ENCODE peak calls at places on chromosome 13, in five cellular contexts. Z, N, M, U and B are unnamed samples. For H3K9me2, the result is how much of the 10 kb centered on the place peaks cover.

GRCh38 chr13:48223016-48223385 is 10.0 kb upstream of the ITM2B start:
- DNase-seq in U (no peak), M (no peak), N (no peak), Z (no peak), B (no peak)

GRCh38 chr13:60811581-60811980 is 414.6 kb downstream of the TDRD3 start:
- DNase-seq in Z (no peak), U (no peak), M (no peak), N (no peak), B (no peak)

GRCh38 chr13:27977476-27978300 is 8.6 kb upstream of the CDX2 start:
- DNase-seq in N (no peak), U (no peak), Z (no peak), M (no peak), B (peak)

GRCh38 chr13:111006508-111007031 is 91.7 kb upstream of the ANKRD10 start:
- DNase-seq in Z (no peak), N (no peak), M (no peak), U (no peak), B (peak)

GRCh38 chr13:46109451-46109850 is 4.6 kb upstream of the CPB2 start:
- DNase-seq in Z (no peak), N (no peak), M (no peak), U (no peak), B (no peak)

GRCh38 chr13:97753269-97753668 is 200.2 kb upstream of the IPO5 start:
- DNase-seq in U (no peak), M (no peak), N (no peak), Z (no peak), B (no peak)

GRCh38 chr13:50130686-50131051 is 115.4 kb downstream of the KCNRG start:
- DNase-seq in Z (peak), U (peak), M (no peak), N (peak), B (peak)

GRCh38 chr13:78978381-78978998 is 319.5 kb upstream of the OBI1 start:
- DNase-seq in U (peak), M (peak), N (peak), Z (peak), B (peak)

GRCh38 chr13:48624858-48625257 is 28.9 kb upstream of the CYSLTR2 start:
- DNase-seq in Z (no peak), U (no peak), N (no peak), M (no peak), B (no peak)

GRCh38 chr13:101267656-101268055 is 148.7 kb downstream of the NALCN start:
- DNase-seq in U (no peak), Z (no peak), M (no peak), N (peak), B (peak)

GRCh38 chr13:27296496-27296895 is 25.9 kb downstream of the RASL11A start:
- DNase-seq in N (no peak), M (no peak), U (no peak), Z (no peak), B (no peak)

GRCh38 chr13:20908714-20909497 is 6.4 kb upstream of the XPO4 start:
- DNase-seq in M (no peak), N (no peak), U (no peak), Z (no peak), B (no peak)

GRCh38 chr13:112729408-112729807 is 39.6 kb downstream of the ATP11A start:
- DNase-seq in U (no peak), M (no peak), Z (no peak), N (no peak), B (no peak)

GRCh38 chr13:82772802-82773201 is 1109.5 kb downstream of the SLITRK1 start:
- DNase-seq in U (no peak), N (peak), Z (no peak), M (no peak), B (peak)

GRCh38 chr13:73708393-73708985 is 425.7 kb downstream of the KLF12 start:
- DNase-seq in N (peak), M (peak), Z (peak), U (peak), B (peak)

GRCh38 chr13:32587774-32588165 is 1.5 kb downstream of the PDS5B start:
- DNase-seq in U (peak), M (no peak), Z (no peak), N (peak), B (peak)

GRCh38 chr13:110949628-110950027 is 34.8 kb upstream of the ANKRD10 start:
- DNase-seq in Z (no peak), N (no peak), U (no peak), M (no peak), B (peak)

GRCh38 chr13:111967572-111968201 is 99.3 kb upstream of the SOX1 start:
- DNase-seq in U (no peak), Z (no peak), M (no peak), N (no peak), B (no peak)

GRCh38 chr13:92734068-92734467 is 492.5 kb upstream of the GPC6 start:
- DNase-seq in N (no peak), Z (peak), M (no peak), U (no peak), B (no peak)

GRCh38 chr13:31538067-31539042 is 201.0 kb upstream of the RXFP2 start:
- DNase-seq in N (peak), U (no peak), M (peak), Z (peak), B (peak)

GRCh38 chr13:30038884-30039283 is 188.5 kb upstream of the UBL3 start:
- DNase-seq in M (no peak), N (no peak), Z (no peak), U (no peak), B (peak)

GRCh38 chr13:62799931-62800436 is 1384.3 kb upstream of the PCDH20 start:
- DNase-seq in Z (no peak), U (no peak), N (no peak), M (no peak), B (no peak)

GRCh38 chr13:95201814-95202521 is 99.3 kb downstream of the ABCC4 start:
- DNase-seq in M (no peak), U (no peak), Z (peak), N (no peak), B (no peak)

GRCh38 chr13:111046590-111047141 is 68.4 kb upstream of the ARHGEF7 start:
- DNase-seq in Z (no peak), U (peak), N (no peak), M (no peak), B (peak)

GRCh38 chr13:72062566-72062965 is 195.6 kb upstream of the DACH1 start:
- DNase-seq in M (no peak), U (peak), N (peak), Z (no peak), B (no peak)

GRCh38 chr13:30002577-30002976 is 152.2 kb upstream of the UBL3 start:
- DNase-seq in N (peak), U (no peak), M (no peak), Z (no peak), B (peak)

GRCh38 chr13:113922412-113923118 is 51.3 kb downstream of the C13orf46 start:
- DNase-seq in N (no peak), Z (no peak), U (no peak), M (no peak), B (peak)

GRCh38 chr13:43258771-43259170 is 235.4 kb downstream of the DNAJC15 start:
- DNase-seq in Z (no peak), M (no peak), N (peak), U (no peak), B (peak)

DNA sequence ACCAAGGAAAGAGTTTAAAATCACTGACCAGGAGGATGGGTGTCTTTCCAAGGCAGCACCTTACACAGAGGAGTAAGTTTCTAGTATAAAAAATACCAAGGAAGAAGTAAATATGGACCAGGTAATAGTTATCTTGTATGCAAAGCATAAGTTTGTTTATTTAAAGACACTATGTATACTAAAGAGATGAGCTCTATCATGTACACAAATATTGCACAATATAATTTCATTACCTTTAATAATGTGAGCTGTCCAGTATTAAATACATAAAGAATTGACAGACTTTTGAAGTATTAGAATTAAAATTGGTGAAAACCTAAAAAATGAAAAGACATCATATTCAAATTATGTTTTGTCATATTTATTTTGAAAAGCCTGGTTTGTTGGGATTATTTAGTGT is 322.0 kb upstream of the MIR17HG start:
- DNase-seq in M (no peak), N (no peak), Z (no peak), U (no peak), B (no peak)
- H3K27ac ChIP-seq in M (no peak), N (no peak), Z (no peak), U (no peak), B (no peak)

DNA sequence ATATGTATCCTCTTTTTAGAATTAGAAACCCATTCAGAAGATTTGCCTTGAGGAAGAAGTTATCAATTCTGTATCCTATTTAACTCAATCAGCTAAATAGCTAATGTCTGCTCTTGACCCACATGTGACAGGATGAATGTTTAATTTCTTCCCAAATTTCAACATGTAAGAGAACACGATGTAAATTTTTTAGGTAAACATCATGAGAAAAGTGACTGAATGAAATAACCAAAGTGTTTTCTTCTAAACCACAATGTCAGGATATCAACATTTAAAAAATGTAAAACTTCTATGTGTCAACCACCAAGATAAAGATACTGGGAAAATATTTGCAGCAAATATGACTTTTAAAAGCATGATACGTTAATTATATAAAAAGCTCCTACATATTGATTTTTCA is 302.4 kb downstream of the DCT start:
- DNase-seq in U (no peak), N (no peak), Z (no peak), M (no peak), B (no peak)
- TF ChIP-seq EZH2phosphoT487 in U (no peak), N (no peak), Z (no peak), M (no peak), B (no peak)

GRCh38 chr13:35879111-35879510 is 252.1 kb downstream of the DCLK1 start:
- DNase-seq in M (no peak), Z (no peak), N (no peak), U (peak), B (no peak)
- H3K9me2 ChIP-seq in M (under half), Z (under half), N (under half), U (under half), B (under half)

GRCh38 chr13:51318015-51318414 is 21.5 kb upstream of the SERPINE3 start:
- DNase-seq in N (peak), Z (no peak), U (no peak), M (no peak), B (no peak)

GRCh38 chr13:51313619-51314018 is 25.9 kb upstream of the SERPINE3 start:
- DNase-seq in N (no peak), Z (no peak), M (no peak), U (no peak), B (no peak)

GRCh38 chr13:51318876-51319275 is 20.6 kb upstream of the SERPINE3 start:
- DNase-seq in Z (no peak), U (no peak), N (no peak), M (no peak), B (no peak)

GRCh38 chr13:51317262-51317661 is 22.2 kb upstream of the SERPINE3 start:
- DNase-seq in M (no peak), U (no peak), N (peak), Z (no peak), B (peak)

DNA sequence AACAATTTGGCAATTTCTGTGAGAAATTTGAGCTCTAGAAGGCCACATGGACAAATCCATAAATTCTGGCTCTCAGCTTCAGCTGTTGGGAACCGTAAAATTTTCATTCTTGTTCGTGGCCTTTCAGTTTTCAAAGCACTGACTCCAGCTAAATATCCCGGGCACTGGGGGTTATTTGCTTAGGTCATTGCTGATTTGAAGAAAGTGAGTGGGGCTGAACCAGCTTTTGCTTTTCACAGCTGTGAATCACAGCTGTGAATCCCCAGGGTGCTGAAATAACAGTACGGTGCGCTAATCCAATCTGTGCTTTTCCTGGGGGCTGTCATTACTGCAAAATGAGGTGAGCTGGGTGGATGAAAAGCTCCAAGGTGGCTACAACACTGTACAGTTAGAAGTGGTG is 23.8 kb upstream of the SERPINE3 start:
- DNase-seq in U (no peak), N (no peak), Z (no peak), M (no peak), B (peak)
- H3K27ac ChIP-seq in U (no peak), N (no peak), Z (no peak), M (no peak), B (no peak)

GRCh38 chr13:44313674-44314073 is 60.0 kb upstream of the SERP2 start:
- DNase-seq in M (peak), U (no peak), N (peak), Z (no peak), B (peak)

GRCh38 chr13:44309771-44310767 is 63.6 kb upstream of the SERP2 start:
- DNase-seq in N (peak), U (no peak), M (no peak), Z (no peak), B (no peak)

GRCh38 chr13:44312898-44313551 is 60.6 kb upstream of the SERP2 start:
- DNase-seq in M (peak), U (no peak), N (peak), Z (no peak), B (peak)

GRCh38 chr13:44312131-44312530 is 61.5 kb upstream of the SERP2 start:
- DNase-seq in Z (no peak), N (no peak), U (no peak), M (no peak), B (no peak)

DNA sequence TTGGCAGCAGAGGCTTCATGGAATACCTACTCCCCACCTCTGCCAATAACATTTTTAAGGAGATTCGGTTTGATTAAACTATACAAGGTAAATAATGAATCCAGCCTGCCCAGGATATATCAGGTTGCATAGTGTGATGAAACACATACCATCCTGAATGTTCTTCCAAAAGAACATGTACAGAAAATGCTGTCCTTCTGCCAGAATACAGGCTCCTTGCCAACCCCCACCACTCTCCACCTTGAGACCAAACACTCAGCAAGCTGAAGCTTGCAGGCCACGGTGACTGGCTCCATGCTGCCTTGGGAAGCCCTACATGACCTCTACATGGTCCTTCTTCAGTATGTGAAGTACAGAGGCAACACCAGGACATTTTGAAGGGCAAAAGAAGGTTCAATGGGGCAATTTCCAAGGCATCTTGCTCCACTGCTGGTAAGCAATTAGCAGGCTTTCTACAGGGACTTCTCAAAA is 62.6 kb upstream of the SERP2 start:
- DNase-seq in M (no peak), Z (no peak), N (peak), U (no peak), B (peak)
- TF ChIP-seq EZH2phosphoT487 in M (no peak), Z (no peak), N (no peak), U (no peak), B (no peak)